ENCODE peak calls at places on chromosome 2, in four cellular contexts. One of them, this sample, is unnamed.

GRCh38 chr2:109185338-109185737 is 56.3 kb downstream of the SH3RF3 start:
- DNase-seq in NCI-H1417: no peak
- DNase-seq in NCI-H1436: no peak
- DNase-seq in iPS DF 6.9: no peak
- DNase-seq in this sample: no peak

GRCh38 chr2:114122861-114123391 is 233.0 kb downstream of the ACTR3 start:
- DNase-seq in NCI-H1417: no peak
- DNase-seq in NCI-H1436: peak
- DNase-seq in iPS DF 6.9: no peak
- DNase-seq in this sample: no peak

GRCh38 chr2:69742170-69742952 is 427 bp downstream of the ANXA4 start:
- DNase-seq in NCI-H1417: peak
- DNase-seq in NCI-H1436: no peak
- DNase-seq in iPS DF 6.9: no peak
- DNase-seq in this sample: no peak

GRCh38 chr2:10534514-10535250 is 86.6 kb upstream of the ODC1 start:
- DNase-seq in NCI-H1417: no peak
- DNase-seq in NCI-H1436: no peak
- DNase-seq in iPS DF 6.9: no peak
- DNase-seq in this sample: no peak

GRCh38 chr2:238690673-238690965 is 157.3 kb upstream of the TWIST2 start:
- DNase-seq in NCI-H1417: no peak
- DNase-seq in NCI-H1436: no peak
- DNase-seq in iPS DF 6.9: no peak
- DNase-seq in this sample: no peak

GRCh38 chr2:36408198-36408703 is 52.7 kb downstream of the CRIM1 start:
- DNase-seq in NCI-H1417: no peak
- DNase-seq in NCI-H1436: no peak
- DNase-seq in iPS DF 6.9: no peak
- DNase-seq in this sample: no peak

GRCh38 chr2:201158111-201158929 is 24.6 kb upstream of the CASP10 start:
- DNase-seq in NCI-H1417: peak
- DNase-seq in NCI-H1436: peak
- DNase-seq in iPS DF 6.9: no peak
- DNase-seq in this sample: peak

GRCh38 chr2:38620282-38620977 is 17.7 kb upstream of the HNRNPLL start:
- DNase-seq in NCI-H1417: no peak
- DNase-seq in NCI-H1436: peak
- DNase-seq in iPS DF 6.9: no peak
- DNase-seq in this sample: no peak

GRCh38 chr2:189347540-189347939 is 93.7 kb upstream of the WDR75 start:
- DNase-seq in NCI-H1417: no peak
- DNase-seq in NCI-H1436: no peak
- DNase-seq in iPS DF 6.9: no peak
- DNase-seq in this sample: no peak

GRCh38 chr2:63023444-63023843 is 27.2 kb upstream of the OTX1 start:
- DNase-seq in NCI-H1417: peak
- DNase-seq in NCI-H1436: no peak
- DNase-seq in iPS DF 6.9: no peak
- DNase-seq in this sample: peak

GRCh38 chr2:158414538-158414937 is 42.0 kb downstream of the CCDC148 start:
- DNase-seq in NCI-H1417: no peak
- DNase-seq in NCI-H1436: no peak
- DNase-seq in iPS DF 6.9: no peak
- DNase-seq in this sample: peak

GRCh38 chr2:174013310-174013751 is 48.2 kb upstream of the SP3 start:
- DNase-seq in NCI-H1417: no peak
- DNase-seq in NCI-H1436: no peak
- DNase-seq in iPS DF 6.9: no peak
- DNase-seq in this sample: no peak